ENCODE peak calls at places on chromosomes 13 and 19, in four cellular contexts. One of them, this sample, is unnamed.
A peak's percentile ranks its signal among the peaks of the same experiment; 100 is the strongest.

GRCh38 chr13:112898786-112899617 is 70.0 kb upstream of the MCF2L start:
- DNase-seq in PC-3: no peak
- DNase-seq in fibroblast of lung: no peak
- DNase-seq in GM12878: no peak
- DNase-seq in this sample: no peak

GRCh38 chr19:33310606-33311325 is 8.4 kb upstream of the CEBPA start:
- DNase-seq in PC-3: peak; percentile 66
- DNase-seq in fibroblast of lung: no peak
- DNase-seq in GM12878: no peak
- DNase-seq in this sample: no peak

GRCh38 chr13:94362411-94362909 is 117.0 kb downstream of the DCT start:
- DNase-seq in PC-3: peak; percentile 82
- DNase-seq in fibroblast of lung: peak; percentile 95
- DNase-seq in GM12878: peak; percentile 36
- DNase-seq in this sample: peak; percentile 59

GRCh38 chr13:52447354-52447753 is 3.1 kb downstream of the VPS36 start:
- DNase-seq in PC-3: no peak
- DNase-seq in fibroblast of lung: peak; percentile 14
- DNase-seq in GM12878: no peak
- DNase-seq in this sample: no peak

GRCh38 chr19:823565-824121 is 1.9 kb upstream of the PLPPR3 start:
- DNase-seq in PC-3: no peak
- DNase-seq in fibroblast of lung: no peak
- DNase-seq in GM12878: no peak
- DNase-seq in this sample: no peak

GRCh38 chr19:1826557-1827521 is 14.8 kb upstream of the ATP8B3 start:
- DNase-seq in PC-3: no peak
- DNase-seq in fibroblast of lung: no peak
- DNase-seq in GM12878: no peak
- DNase-seq in this sample: no peak

GRCh38 chr13:40874138-40874776 is 84.8 kb downstream of the SLC25A15 start:
- DNase-seq in PC-3: no peak
- DNase-seq in fibroblast of lung: peak; percentile 9
- DNase-seq in GM12878: no peak
- DNase-seq in this sample: peak; percentile 13

GRCh38 chr13:76723551-76724232 is 162.5 kb downstream of the KCTD12 start:
- DNase-seq in PC-3: peak; percentile 10
- DNase-seq in fibroblast of lung: peak; percentile 58
- DNase-seq in GM12878: no peak
- DNase-seq in this sample: no peak

GRCh38 chr13:106589716-106590115 is 21.8 kb upstream of the ARGLU1 start:
- DNase-seq in PC-3: no peak
- DNase-seq in fibroblast of lung: peak; percentile 78
- DNase-seq in GM12878: no peak
- DNase-seq in this sample: no peak

DNA sequence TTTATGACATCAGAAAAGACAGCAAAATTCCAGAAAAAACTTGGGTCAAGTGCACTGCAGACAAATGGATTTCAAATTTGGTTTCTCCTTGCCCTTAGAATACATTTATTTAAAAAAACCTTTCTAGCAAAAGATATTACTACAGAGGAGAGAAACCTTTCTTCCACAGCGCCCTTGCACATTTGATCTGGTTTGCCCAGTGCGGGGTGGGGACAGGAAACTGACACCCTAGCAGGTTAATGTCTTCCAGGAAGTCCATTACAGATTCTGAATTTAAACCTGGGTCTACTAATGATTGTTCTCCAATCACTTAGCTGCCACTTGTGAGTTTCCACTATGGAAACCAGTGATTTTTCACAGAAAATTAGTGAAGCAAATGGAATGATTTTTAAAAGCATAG is 53.8 kb upstream of the ATP12A start:
- DNase-seq in PC-3: no peak
- DNase-seq in fibroblast of lung: no peak
- DNase-seq in GM12878: no peak
- DNase-seq in this sample: no peak
- H2AFZ ChIP-seq in PC-3: no peak overlapping the region
- H2AFZ ChIP-seq in fibroblast of lung: no peak overlapping the region
- H2AFZ ChIP-seq in GM12878: no peak overlapping the region
- H2AFZ ChIP-seq in this sample: peak overlapping the region; percentile 81

GRCh38 chr19:39156230-39156890 is 30.8 kb downstream of the PAK4 start:
- DNase-seq in PC-3: peak; percentile 25
- DNase-seq in fibroblast of lung: no peak
- DNase-seq in GM12878: no peak
- DNase-seq in this sample: no peak

GRCh38 chr19:39158646-39159260 is 33.2 kb downstream of the PAK4 start:
- DNase-seq in PC-3: no peak
- DNase-seq in fibroblast of lung: no peak
- DNase-seq in GM12878: no peak
- DNase-seq in this sample: no peak

GRCh38 chr19:39157997-39158389 is 32.4 kb downstream of the PAK4 start:
- DNase-seq in PC-3: no peak
- DNase-seq in fibroblast of lung: no peak
- DNase-seq in GM12878: no peak
- DNase-seq in this sample: no peak

GRCh38 chr19:39156891-39157230 is 31.3 kb downstream of the PAK4 start:
- DNase-seq in PC-3: no peak
- DNase-seq in fibroblast of lung: no peak
- DNase-seq in GM12878: no peak
- DNase-seq in this sample: no peak

GRCh38 chr19:39157275-39157996 is 31.9 kb downstream of the PAK4 start:
- DNase-seq in PC-3: no peak
- DNase-seq in fibroblast of lung: peak; percentile 8
- DNase-seq in GM12878: no peak
- DNase-seq in this sample: no peak
- H2AFZ ChIP-seq in PC-3: no peak overlapping the region
- H2AFZ ChIP-seq in fibroblast of lung: no peak overlapping the region
- H2AFZ ChIP-seq in GM12878: no peak overlapping the region
- H2AFZ ChIP-seq in this sample: no peak overlapping the region

GRCh38 chr13:109425821-109426689 is 360.3 kb downstream of the IRS2 start:
- DNase-seq in PC-3: no peak
- DNase-seq in fibroblast of lung: no peak
- DNase-seq in GM12878: no peak
- DNase-seq in this sample: no peak
- H2AFZ ChIP-seq in PC-3: no peak overlapping the region
- H2AFZ ChIP-seq in fibroblast of lung: no peak overlapping the region
- H2AFZ ChIP-seq in GM12878: no peak overlapping the region
- H2AFZ ChIP-seq in this sample: no peak overlapping the region

DNA sequence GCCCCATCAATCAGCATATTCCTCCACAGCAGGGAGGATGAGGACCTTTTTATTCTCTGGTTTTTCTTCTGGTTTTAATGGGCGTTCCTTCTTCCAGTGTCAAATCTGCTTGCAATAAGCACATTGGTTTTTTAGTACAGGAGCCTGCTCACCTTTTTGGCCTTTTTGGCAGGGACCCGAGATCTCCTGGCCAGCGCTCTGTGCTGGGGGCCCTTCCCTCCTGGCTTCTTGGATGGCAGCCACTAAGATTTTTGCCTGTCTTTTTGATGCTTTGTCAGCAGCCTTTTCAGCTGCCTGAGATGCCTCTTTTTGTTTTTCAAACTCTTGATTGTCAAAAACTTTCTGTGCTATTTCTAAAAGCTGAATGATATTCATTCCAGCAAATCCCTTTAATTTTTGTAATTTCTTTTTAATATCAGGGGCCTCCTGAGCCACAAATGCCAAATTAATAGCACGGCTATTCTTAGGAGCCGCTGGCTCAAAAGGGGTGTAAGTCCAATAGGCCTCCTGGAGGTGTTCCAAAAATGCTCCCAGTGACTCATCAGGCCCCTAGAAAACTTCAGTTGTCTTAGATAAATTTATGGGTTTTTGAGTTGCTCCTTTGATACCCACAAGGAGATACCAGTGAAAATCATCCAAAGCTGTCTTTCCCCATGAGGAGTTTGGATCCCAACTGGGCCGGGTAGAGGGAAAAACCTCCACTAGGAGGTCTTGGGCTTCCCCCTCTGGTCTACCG is 73.0 kb downstream of the ZNF100 start:
- DNase-seq in PC-3: no peak
- DNase-seq in fibroblast of lung: no peak
- DNase-seq in GM12878: no peak
- DNase-seq in this sample: no peak
- H2AFZ ChIP-seq in PC-3: no peak overlapping the region
- H2AFZ ChIP-seq in fibroblast of lung: no peak overlapping the region
- H2AFZ ChIP-seq in GM12878: no peak overlapping the region
- H2AFZ ChIP-seq in this sample: no peak overlapping the region